ENCODE peak calls at places on chromosomes 5 and 9, in four cellular contexts. J, A, M and U are unnamed samples.

GRCh38 chr5:17096975-17097695 is 120.3 kb upstream of the BASP1 start:
- DNase-seq in M (peak; percentile 23), J (peak; percentile 44), A (no peak), U (no peak)

GRCh38 chr5:10708189-10708944 is 52.7 kb downstream of the DAP start:
- DNase-seq in J (no peak), A (no peak), M (no peak), U (no peak)

GRCh38 chr5:76582252-76583162 is 40.7 kb downstream of the F2RL2 start:
- DNase-seq in A (peak; percentile 77), M (peak; percentile 7), J (no peak), U (peak; percentile 43)

GRCh38 chr9:2623046-2623865 is 1.7 kb downstream of the VLDLR start:
- DNase-seq in J (peak; percentile 42), A (peak; percentile 59), M (peak; percentile 82), U (peak; percentile 75)

GRCh38 chr9:79824265-79824664 is 252.5 kb downstream of the TLE4 start:
- DNase-seq in M (no peak), A (no peak), J (no peak), U (no peak)

GRCh38 chr5:1732238-1732880 is 67.3 kb downstream of the MRPL36 start:
- DNase-seq in J (no peak), M (no peak), A (no peak), U (no peak)

GRCh38 chr5:55232194-55232984 is 1.0 kb downstream of the CCNO start:
- DNase-seq in J (peak; percentile 38), M (peak; percentile 49), A (no peak), U (no peak)

GRCh38 chr5:61824396-61824795 is 481.6 kb upstream of the KIF2A start:
- DNase-seq in J (no peak), M (no peak), A (no peak), U (no peak)

GRCh38 chr5:130337179-130337888 is 433.1 kb downstream of the CHSY3 start:
- DNase-seq in M (peak; percentile 77), A (peak; percentile 15), J (no peak), U (peak; percentile 22)

GRCh38 chr9:111148994-111149759 is 110.9 kb upstream of the LPAR1 start:
- DNase-seq in A (no peak), J (no peak), M (peak; percentile 26), U (no peak)

GRCh38 chr5:139246394-139246793 is 47.1 kb upstream of the MATR3 start:
- DNase-seq in J (no peak), A (peak; percentile 60), M (peak; percentile 57), U (no peak)

GRCh38 chr9:96245399-96245798 is 56.6 kb downstream of the HSD17B3 start:
- DNase-seq in M (no peak), A (no peak), J (no peak), U (no peak)

GRCh38 chr5:172344855-172345254 is 61.3 kb upstream of the UBTD2 start:
- DNase-seq in M (no peak), J (no peak), A (no peak), U (no peak)

GRCh38 chr5:10077721-10078551 is 171.8 kb downstream of the ATPSCKMT start:
- DNase-seq in M (no peak), A (peak; percentile 35), J (no peak), U (peak; percentile 18)

GRCh38 chr9:87557996-87558395 is 60.3 kb downstream of the DAPK1 start:
- DNase-seq in M (no peak), A (no peak), J (no peak), U (no peak)

GRCh38 chr9:100472268-100472667 is 681 bp upstream of the TMEFF1 start:
- DNase-seq in J (no peak), A (no peak), M (no peak), U (no peak)

GRCh38 chr9:100473271-100474081 is 527 bp downstream of the TMEFF1 start:
- DNase-seq in M (peak; percentile 74), J (peak; percentile 46), A (peak; percentile 29), U (peak; percentile 9)

GRCh38 chr9:100474950-100475276 is 2.0 kb downstream of the TMEFF1 start:
- DNase-seq in J (no peak), A (no peak), M (no peak), U (no peak)

GRCh38 chr9:100474082-100474949 is 1.4 kb downstream of the TMEFF1 start:
- DNase-seq in A (no peak), J (peak; percentile 70), M (peak; percentile 42), U (no peak)

DNA sequence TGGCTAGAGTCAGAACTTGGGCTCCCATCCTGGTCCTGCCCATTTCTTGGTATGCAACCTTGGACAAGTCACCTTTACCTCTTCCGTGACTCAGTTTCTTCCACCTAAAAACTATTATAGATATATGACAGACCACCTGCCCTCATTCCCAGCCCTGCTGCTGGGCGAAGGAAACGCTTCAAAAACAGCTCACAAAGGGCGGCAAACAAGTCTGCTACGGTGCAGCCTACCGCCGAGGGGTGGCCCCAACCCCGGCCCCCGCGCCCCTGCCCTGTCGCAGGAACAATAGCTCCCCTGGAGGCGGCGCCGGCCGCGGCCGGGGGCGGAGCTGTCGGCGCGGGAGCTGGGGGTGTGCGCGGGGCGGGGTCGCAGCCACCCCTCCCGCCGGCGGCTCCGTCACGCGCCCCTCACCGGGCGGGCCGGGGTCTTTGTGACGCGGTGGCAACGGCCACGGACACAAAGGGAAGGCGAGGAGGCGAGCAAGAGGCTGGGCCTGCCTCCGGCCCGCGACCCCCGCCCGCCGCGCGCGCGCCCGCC is at the start of gene TMEFF1:
- DNase-seq in J (peak; percentile 86), M (peak; percentile 90), A (peak; percentile 26), U (peak; percentile 24)
- H3K4ac ChIP-seq in J (peak within 1 kb of the TSS; percentile 99), M (peak within 1 kb of the TSS; percentile 90), A (no peak within 1 kb of the TSS), U (peak within 1 kb of the TSS; percentile 97)

DNA sequence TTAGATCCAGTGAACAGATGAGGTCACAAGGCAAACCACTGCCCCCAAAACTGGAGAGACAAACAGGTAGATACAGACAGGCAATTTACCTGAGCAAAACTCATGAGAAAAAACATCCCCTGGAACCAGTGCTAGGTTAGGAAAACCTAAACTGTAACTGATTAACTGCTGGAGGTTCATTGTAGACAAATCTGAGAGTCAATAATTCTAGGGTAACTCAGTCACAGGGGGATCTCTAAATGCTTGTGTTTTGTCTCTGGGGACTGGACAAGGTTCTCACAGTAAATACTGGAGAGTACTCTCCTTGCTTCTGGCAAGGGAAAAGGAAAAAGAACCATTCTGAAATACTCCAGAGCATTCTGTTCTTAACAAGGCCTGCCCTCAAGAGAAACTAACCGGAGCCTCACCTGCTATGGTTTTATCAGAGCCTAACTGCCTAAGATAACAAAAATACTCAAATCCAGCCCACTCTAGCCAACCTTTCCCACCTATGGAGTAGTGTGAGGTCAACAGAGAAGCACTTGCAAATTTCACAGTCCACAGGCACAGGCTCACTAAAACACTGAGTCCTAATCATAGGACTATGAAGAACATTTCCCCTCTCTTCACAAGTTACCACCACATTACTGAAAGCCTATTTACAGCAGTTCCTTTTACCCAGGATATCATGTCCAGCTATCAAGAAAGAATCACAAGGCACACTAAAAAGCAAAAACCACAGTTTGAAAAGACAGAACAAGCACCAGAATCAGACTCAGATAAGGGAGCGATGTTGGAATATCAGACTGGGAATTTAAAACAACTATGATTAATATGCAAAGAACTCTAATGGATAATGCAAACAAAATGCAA is 139.9 kb upstream of the ACOT12 start:
- DNase-seq in A (no peak), J (no peak), M (no peak), U (peak; percentile 9)
- H3K4me3 ChIP-seq in A (no peak overlapping the region), J (no peak overlapping the region), M (no peak overlapping the region), U (no peak overlapping the region)

DNA sequence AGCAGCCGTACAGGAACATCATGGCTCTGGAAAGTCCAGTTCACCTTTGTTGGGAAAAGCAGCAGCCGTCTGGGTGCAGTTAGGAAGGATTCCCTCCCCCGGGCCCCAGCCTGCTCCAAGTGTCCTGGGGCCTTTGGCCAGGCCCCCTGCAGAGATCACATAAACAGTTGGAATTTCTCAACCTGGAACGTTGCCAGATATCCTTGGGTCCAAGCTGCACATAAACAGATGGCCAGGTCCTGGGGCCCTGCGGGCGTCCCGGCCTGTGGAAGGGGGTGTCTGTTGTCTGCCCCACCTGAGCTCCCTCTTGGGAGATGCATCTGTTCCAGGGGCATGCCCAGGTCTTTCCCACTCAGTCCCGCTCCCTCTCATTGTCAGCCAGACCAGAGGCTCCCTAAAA is 92.7 kb downstream of the COL5A1 start:
- DNase-seq in J (no peak), A (peak; percentile 62), M (no peak), U (peak; percentile 7)
- H3K4ac ChIP-seq in J (no peak overlapping the region), A (peak overlapping the region; percentile 8), M (no peak overlapping the region), U (no peak overlapping the region)

DNA sequence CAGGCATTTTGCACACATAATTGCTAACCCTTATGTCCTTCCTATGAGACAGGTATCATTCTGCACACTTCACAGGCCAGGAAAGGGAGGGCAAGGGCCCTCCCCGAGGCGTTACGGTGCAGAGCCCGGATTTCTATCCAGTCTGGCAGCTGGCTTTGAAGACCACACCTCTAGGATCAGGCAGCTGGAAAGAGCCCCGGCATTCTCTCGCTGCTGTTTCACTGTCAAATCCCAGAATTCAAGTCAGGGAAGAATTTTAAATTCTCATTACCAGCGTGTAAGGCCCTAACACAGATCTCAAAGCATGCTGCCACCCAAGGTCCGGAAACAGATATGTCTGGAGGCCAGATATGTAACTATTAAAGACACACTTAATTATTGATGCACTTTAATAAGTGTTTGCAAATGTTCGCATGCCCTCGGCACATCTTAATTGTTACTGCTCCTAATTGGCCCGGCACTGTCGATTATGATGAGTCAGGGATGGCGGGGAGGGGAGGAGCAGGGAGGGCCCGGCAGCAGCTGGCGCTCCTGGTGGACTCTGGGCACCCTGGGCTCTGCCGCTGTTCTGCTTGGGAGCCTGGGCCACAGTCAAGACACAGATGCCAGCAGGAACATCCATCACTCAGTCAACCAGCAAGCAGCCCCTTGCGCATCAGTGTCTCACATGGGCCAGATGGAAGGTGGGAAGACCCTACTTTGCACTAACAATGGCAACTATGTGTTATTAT is 76.3 kb upstream of the BARHL1 start:
- DNase-seq in J (no peak), M (no peak), A (no peak), U (no peak)
- H3K4me3 ChIP-seq in J (no peak overlapping the region), M (no peak overlapping the region), A (no peak overlapping the region), U (no peak overlapping the region)

GRCh38 chr9:89748020-89748670 is 143.3 kb downstream of the GADD45G start:
- DNase-seq in M (no peak), A (no peak), J (no peak), U (no peak)
- H3K4ac ChIP-seq in M (no peak overlapping the region), A (no peak overlapping the region), J (no peak overlapping the region), U (no peak overlapping the region)

DNA sequence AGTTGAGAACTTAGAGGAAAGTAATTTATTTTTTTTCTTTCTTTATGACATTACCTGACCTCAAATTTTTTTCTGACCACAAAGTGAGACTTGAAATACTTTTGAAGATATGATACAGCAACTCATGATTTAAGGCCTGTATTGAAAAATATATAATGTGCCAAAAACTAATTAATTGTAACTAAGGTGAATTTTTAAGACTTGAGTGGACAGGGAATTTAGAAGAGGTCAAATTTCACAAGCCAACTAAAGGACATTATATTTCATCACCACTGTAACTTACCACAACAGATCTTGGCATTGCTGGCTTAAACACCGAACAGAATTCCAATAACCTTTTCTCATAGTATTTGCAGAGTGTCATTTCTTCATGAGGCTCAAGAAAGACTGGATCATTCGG is 1.8 kb downstream of the CCNH start:
- DNase-seq in A (peak; percentile 80), J (no peak), M (no peak), U (no peak)
- H3K4me3 ChIP-seq in A (no peak overlapping the region), J (no peak overlapping the region), M (no peak overlapping the region), U (no peak overlapping the region)